ENCODE peak calls at places on chromosomes 13 and 19, in six cellular contexts. N is HCT116, U is HepG2, M is K562, K is GM12878, W is H1. T is an unnamed sample.

GRCh38 chr13:111020546-111020945 is 94.6 kb upstream of the ARHGEF7 start:
- DNase-seq in N (no peak), U (no peak), M (no peak), W (no peak), K (no peak), T (no peak)

GRCh38 chr13:88464851-88465250 is 793.7 kb downstream of the SLITRK5 start:
- DNase-seq in W (no peak), U (no peak), K (no peak), M (no peak), N (no peak), T (no peak)

GRCh38 chr19:547117-547516 is 3.3 kb downstream of the GZMM start:
- DNase-seq in U (no peak), W (no peak), N (no peak), M (no peak), K (no peak), T (no peak)

GRCh38 chr13:77779461-77780272 is 82.2 kb downstream of the SLAIN1 start:
- DNase-seq in N (peak; percentile 18), U (peak; percentile 26), M (no peak), K (peak; percentile 24), W (no peak), T (peak; percentile 36)

GRCh38 chr13:98460519-98460918 is 116.4 kb downstream of the STK24 start:
- DNase-seq in U (no peak), K (no peak), W (no peak), N (no peak), M (no peak), T (no peak)

GRCh38 chr13:101429733-101430132 is 13.4 kb upstream of the NALCN start:
- DNase-seq in M (no peak), K (no peak), U (no peak), N (no peak), W (no peak), T (no peak)

GRCh38 chr13:25203256-25203794 is 31.2 kb upstream of the AMER2 start:
- DNase-seq in U (no peak), K (no peak), N (no peak), M (no peak), W (no peak), T (no peak)

GRCh38 chr13:53198017-53198416 is 169.4 kb downstream of the OLFM4 start:
- DNase-seq in N (no peak), K (no peak), M (no peak), U (no peak), W (no peak), T (peak; percentile 57)

GRCh38 chr19:10214784-10215183 is 16.3 kb downstream of the S1PR2 start:
- DNase-seq in U (no peak), K (no peak), N (no peak), W (no peak), M (no peak), T (no peak)

GRCh38 chr19:42441047-42441440 is 1.7 kb downstream of the CXCL17 start:
- DNase-seq in K (no peak), W (no peak), U (peak; percentile 72), N (no peak), M (no peak), T (no peak)

GRCh38 chr19:19721896-19722295 is 11.0 kb downstream of the ZNF14 start:
- DNase-seq in M (no peak), W (no peak), N (no peak), U (no peak), K (no peak), T (no peak)
- H3K4me2 ChIP-seq in M (no peak overlapping the region), W (no peak overlapping the region), N (no peak overlapping the region), U (no peak overlapping the region), K (no peak overlapping the region), T (no peak overlapping the region)

DNA sequence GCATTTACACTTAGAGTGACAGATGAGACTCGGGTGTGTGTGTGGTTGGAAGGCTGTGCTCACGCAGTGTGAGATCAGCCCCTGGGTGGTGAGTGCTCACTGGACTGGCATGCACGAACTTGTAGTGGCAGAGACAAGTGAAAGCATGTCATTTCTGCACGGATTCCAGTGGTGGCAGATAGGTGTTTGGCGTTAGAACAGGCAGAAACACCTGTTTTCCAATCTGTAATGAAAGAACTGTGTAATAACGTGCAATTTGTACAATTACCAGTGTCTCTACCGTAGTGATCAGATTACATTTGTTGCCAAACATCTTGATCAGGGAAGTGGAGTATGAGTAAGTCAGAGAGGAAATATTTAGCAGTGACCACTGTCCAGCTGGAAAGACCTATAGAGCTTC is 8.2 kb downstream of the LAMP1 start:
- DNase-seq in M (no peak), N (no peak), K (no peak), W (no peak), U (no peak), T (no peak)
- TF ChIP-seq SIN3A in M (no peak), N (no peak), K (no peak), W (no peak), U (no peak), T (no peak)

GRCh38 chr13:39020853-39021462 is 16.9 kb downstream of the PROSER1 start:
- DNase-seq in N (no peak), M (no peak), K (no peak), U (no peak), W (no peak), T (no peak)

GRCh38 chr13:39023761-39024160 is 14.1 kb downstream of the PROSER1 start:
- DNase-seq in W (no peak), M (no peak), K (no peak), U (no peak), N (no peak), T (no peak)

GRCh38 chr13:39025433-39025839 is 12.5 kb downstream of the PROSER1 start:
- DNase-seq in M (no peak), N (no peak), K (no peak), U (no peak), W (no peak), T (no peak)

GRCh38 chr13:39023316-39023715 is 14.6 kb downstream of the PROSER1 start:
- DNase-seq in M (no peak), K (no peak), N (no peak), U (no peak), W (no peak), T (no peak)
- H3K4me2 ChIP-seq in M (no peak overlapping the region), K (no peak overlapping the region), N (no peak overlapping the region), U (no peak overlapping the region), W (peak overlapping the region; percentile 52), T (no peak overlapping the region)

GRCh38 chr19:33306853-33307792 is 4.8 kb upstream of the CEBPA start:
- DNase-seq in K (no peak), M (no peak), U (no peak), W (no peak), N (no peak), T (no peak)

GRCh38 chr19:33312065-33312464 is 9.7 kb upstream of the CEBPA start:
- DNase-seq in N (no peak), M (no peak), K (no peak), U (no peak), W (no peak), T (no peak)

GRCh38 chr19:33311326-33311682 is 9.0 kb upstream of the CEBPA start:
- DNase-seq in U (no peak), K (no peak), M (no peak), W (no peak), N (no peak), T (no peak)

GRCh38 chr19:33309826-33310225 is 7.5 kb upstream of the CEBPA start:
- DNase-seq in W (no peak), N (no peak), K (no peak), U (no peak), M (no peak), T (no peak)

DNA sequence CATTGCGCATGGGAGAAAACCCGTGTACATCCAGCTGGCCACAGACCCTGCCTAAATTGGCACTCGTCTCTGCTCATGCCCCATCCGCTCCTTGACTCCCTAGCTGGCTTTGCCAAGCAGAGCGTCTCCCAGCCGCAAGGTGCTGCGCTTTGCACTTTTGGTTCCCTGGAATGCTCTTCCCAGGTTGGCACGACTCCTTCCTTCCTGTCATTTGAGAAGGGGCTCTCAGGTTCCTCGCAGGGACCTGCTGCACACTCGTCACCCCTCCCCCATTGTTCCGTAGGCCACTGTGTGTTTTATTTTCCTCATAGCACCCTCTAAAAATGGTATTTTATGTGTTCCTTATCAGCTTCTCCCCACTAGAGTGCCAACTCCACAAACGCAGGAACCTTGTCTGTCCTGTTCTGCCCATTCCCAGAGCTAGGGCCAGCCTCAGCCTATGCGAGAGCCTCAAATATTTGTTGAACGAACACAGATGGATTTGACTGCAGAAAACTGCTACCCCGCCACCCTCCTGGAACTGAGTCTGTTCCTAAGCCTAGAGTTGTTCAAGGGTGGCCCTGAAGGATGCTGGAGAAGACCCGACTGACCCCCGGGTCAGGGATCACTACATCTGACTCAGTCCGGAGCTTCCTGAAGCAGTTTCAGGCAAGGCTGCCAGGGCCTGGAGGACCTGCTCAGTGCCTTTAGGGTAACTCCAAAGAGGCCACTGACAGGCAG is 8.4 kb upstream of the CEBPA start:
- DNase-seq in M (no peak), W (no peak), K (no peak), U (no peak), N (no peak), T (no peak)
- TF ChIP-seq SIN3A in M (no peak), W (no peak), K (no peak), U (no peak), N (no peak), T (no peak)

GRCh38 chr13:20412761-20413355 is 112.8 kb downstream of the CRYL1 start:
- DNase-seq in M (no peak), N (no peak), K (no peak), W (no peak), U (no peak), T (no peak)
- H3K4me2 ChIP-seq in M (no peak overlapping the region), N (peak overlapping the region; percentile 11), K (no peak overlapping the region), W (peak overlapping the region; percentile 55), U (no peak overlapping the region), T (no peak overlapping the region)

GRCh38 chr19:16660763-16661479 is at the start of gene TMEM38A:
- DNase-seq in W (peak; percentile 69), K (no peak), M (peak; percentile 92), U (no peak), N (no peak), T (peak; percentile 84)
- TF ChIP-seq SIN3A in W (no peak), K (no peak), M (no peak), U (peak; percentile 59), N (no peak), T (no peak)

GRCh38 chr13:35165205-35165604 is 223.1 kb downstream of the NBEA start:
- DNase-seq in K (no peak), U (no peak), W (no peak), M (no peak), N (no peak), T (no peak)
- H3K4me2 ChIP-seq in K (no peak overlapping the region), U (no peak overlapping the region), W (no peak overlapping the region), M (no peak overlapping the region), N (no peak overlapping the region), T (no peak overlapping the region)

GRCh38 chr19:16076154-16076957 is at the start of gene TPM4:
- DNase-seq in U (peak; percentile 88), W (peak; percentile 92), K (peak; percentile 74), N (peak; percentile 72), M (peak; percentile 82), T (peak; percentile 86)

GRCh38 chr19:16078759-16079707 is 2.7 kb downstream of the TPM4 start:
- DNase-seq in K (peak; percentile 94), U (peak; percentile 79), N (peak; percentile 67), W (no peak), M (peak; percentile 53), T (peak; percentile 68)

GRCh38 chr19:16078311-16078758 is 2.0 kb downstream of the TPM4 start:
- DNase-seq in W (no peak), K (no peak), M (no peak), N (no peak), U (no peak), T (no peak)

GRCh38 chr19:16075430-16076153 is 703 bp upstream of the TPM4 start:
- DNase-seq in M (no peak), W (no peak), N (no peak), K (no peak), U (no peak), T (no peak)

GRCh38 chr19:16076958-16077611 is 790 bp downstream of the TPM4 start:
- DNase-seq in N (no peak), U (no peak), W (peak; percentile 65), M (peak; percentile 41), K (no peak), T (peak; percentile 70)
- TF ChIP-seq SIN3A in N (no peak), U (no peak), W (no peak), M (no peak), K (no peak), T (no peak)